ENCODE peak calls at places on chromosome 1, in six cellular contexts. X, P, F, N, V and Z are unnamed samples.

GRCh38 chr1:156006666-156007376 is 13.9 kb downstream of the SSR2 start:
- DNase-seq in N (no peak), V (no peak), X (peak; percentile 58), P (no peak), F (no peak), Z (no peak)

GRCh38 chr1:231940721-231941120 is 314.1 kb downstream of the DISC1 start:
- DNase-seq in X (no peak), P (no peak), F (no peak), V (no peak), N (no peak), Z (no peak)

GRCh38 chr1:27659497-27660299 is 12.3 kb downstream of the IFI6 start:
- DNase-seq in P (peak; percentile 90), F (peak; percentile 96), X (peak; percentile 85), N (peak; percentile 54), V (peak; percentile 96), Z (peak; percentile 94)

GRCh38 chr1:33438364-33439145 is 7.7 kb upstream of the PHC2 start:
- DNase-seq in P (no peak), X (no peak), N (no peak), F (no peak), V (no peak), Z (no peak)

GRCh38 chr1:5811419-5811818 is 180.8 kb downstream of the NPHP4 start:
- DNase-seq in F (peak; percentile 31), P (no peak), V (peak; percentile 80), X (no peak), N (no peak), Z (no peak)

GRCh38 chr1:231170875-231171274 is 9.0 kb downstream of the TRIM67 start:
- DNase-seq in F (no peak), P (no peak), V (no peak), X (no peak), N (no peak), Z (no peak)

GRCh38 chr1:10446790-10447422 is 2.9 kb upstream of the CORT start:
- DNase-seq in P (no peak), F (no peak), N (no peak), X (no peak), V (no peak), Z (no peak)

GRCh38 chr1:231601775-231602674 is 24.6 kb upstream of the DISC1 start:
- DNase-seq in N (no peak), X (peak; percentile 39), F (no peak), P (peak; percentile 5), V (no peak), Z (no peak)

DNA sequence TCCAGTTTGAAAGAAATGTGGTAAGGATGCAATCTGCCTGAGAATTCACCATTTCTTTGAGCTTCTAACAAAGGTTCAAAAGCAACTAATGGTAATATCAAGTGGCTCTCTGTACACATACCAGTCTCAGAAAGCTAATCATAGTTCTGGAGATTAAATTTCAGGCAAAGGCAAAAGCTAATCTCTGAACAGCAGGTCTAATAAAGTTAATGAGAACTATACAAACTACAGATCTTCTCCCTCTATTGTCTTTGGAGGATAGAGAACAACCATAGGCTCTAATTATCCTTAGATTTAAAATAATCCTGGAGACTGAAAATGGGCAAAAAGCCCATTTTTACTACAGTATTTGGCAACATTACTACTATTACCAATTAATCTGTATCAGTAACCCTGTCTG is 5.0 kb downstream of the DIPK1A start:
- DNase-seq in V (no peak), X (no peak), N (no peak), F (no peak), P (no peak), Z (no peak)
- H3K9ac ChIP-seq in V (no peak overlapping the region), X (no peak overlapping the region), N (no peak overlapping the region), F (no peak overlapping the region), P (peak overlapping the region; percentile 64), Z (no peak overlapping the region)

GRCh38 chr1:206706806-206707205 is 22.1 kb downstream of the MAPKAPK2 start:
- DNase-seq in P (no peak), V (no peak), F (no peak), X (no peak), N (no peak), Z (no peak)
- H3K79me2 ChIP-seq in P (peaks cover 98% of the 10 kb centered on the region), V (peaks cover 97% of the 10 kb centered on the region), F (peaks cover 82% of the 10 kb centered on the region), X (peaks cover 99% of the 10 kb centered on the region), N (peaks cover 92% of the 10 kb centered on the region), Z (peaks cover 98% of the 10 kb centered on the region)

GRCh38 chr1:22024485-22025367 is 23.3 kb downstream of the CELA3A start:
- DNase-seq in X (peak; percentile 19), P (peak; percentile 76), F (peak; percentile 73), V (peak; percentile 64), N (peak; percentile 54), Z (peak; percentile 90)
- TF ChIP-seq EZH2phosphoT487 in X (no peak), P (no peak), F (no peak), V (no peak), N (no peak), Z (no peak)

GRCh38 chr1:2315711-2316450 is 75.5 kb downstream of the MORN1 start:
- DNase-seq in P (no peak), N (no peak), F (no peak), V (peak; percentile 67), X (no peak), Z (no peak)
- H3K9ac ChIP-seq in P (no peak overlapping the region), N (no peak overlapping the region), F (no peak overlapping the region), V (no peak overlapping the region), X (no peak overlapping the region), Z (peak overlapping the region; percentile 5)